ENCODE peak calls at places on chromosomes 7 and 10, in four cellular contexts. L is AG04450, F is astrocyte of the cerebellum, Q is MG63. B is an unnamed sample.

GRCh38 chr10:86876748-86877147 is 80.7 kb downstream of the MMRN2 start:
- DNase-seq in L (no peak), F (no peak), Q (no peak), B (no peak)

GRCh38 chr10:63614371-63614891 is 93.2 kb downstream of the REEP3 start:
- DNase-seq in Q (no peak), L (no peak), F (no peak), B (peak)

GRCh38 chr10:7411671-7412481 is 1.0 kb upstream of the SFMBT2 start:
- DNase-seq in L (no peak), F (no peak), Q (no peak), B (no peak)

GRCh38 chr10:59508296-59508695 is 145.9 kb upstream of the FAM13C start:
- DNase-seq in F (no peak), L (no peak), Q (peak), B (no peak)

GRCh38 chr7:66921918-66922486 is 977 bp downstream of the TMEM248 start:
- DNase-seq in F (no peak), L (no peak), Q (no peak), B (peak)

GRCh38 chr10:73529089-73529832 is 33.4 kb upstream of the PPP3CB start:
- DNase-seq in Q (peak), F (peak), L (peak), B (peak)

GRCh38 chr7:144517762-144518161 is 114.3 kb upstream of the NOBOX start:
- DNase-seq in Q (no peak), L (no peak), F (no peak), B (no peak)

GRCh38 chr7:17725761-17726160 is 214.5 kb downstream of the SNX13 start:
- DNase-seq in F (no peak), Q (no peak), L (no peak), B (peak)

GRCh38 chr7:138890782-138891445 is 90.3 kb downstream of the KIAA1549 start:
- DNase-seq in L (no peak), F (no peak), Q (no peak), B (peak)

DNA sequence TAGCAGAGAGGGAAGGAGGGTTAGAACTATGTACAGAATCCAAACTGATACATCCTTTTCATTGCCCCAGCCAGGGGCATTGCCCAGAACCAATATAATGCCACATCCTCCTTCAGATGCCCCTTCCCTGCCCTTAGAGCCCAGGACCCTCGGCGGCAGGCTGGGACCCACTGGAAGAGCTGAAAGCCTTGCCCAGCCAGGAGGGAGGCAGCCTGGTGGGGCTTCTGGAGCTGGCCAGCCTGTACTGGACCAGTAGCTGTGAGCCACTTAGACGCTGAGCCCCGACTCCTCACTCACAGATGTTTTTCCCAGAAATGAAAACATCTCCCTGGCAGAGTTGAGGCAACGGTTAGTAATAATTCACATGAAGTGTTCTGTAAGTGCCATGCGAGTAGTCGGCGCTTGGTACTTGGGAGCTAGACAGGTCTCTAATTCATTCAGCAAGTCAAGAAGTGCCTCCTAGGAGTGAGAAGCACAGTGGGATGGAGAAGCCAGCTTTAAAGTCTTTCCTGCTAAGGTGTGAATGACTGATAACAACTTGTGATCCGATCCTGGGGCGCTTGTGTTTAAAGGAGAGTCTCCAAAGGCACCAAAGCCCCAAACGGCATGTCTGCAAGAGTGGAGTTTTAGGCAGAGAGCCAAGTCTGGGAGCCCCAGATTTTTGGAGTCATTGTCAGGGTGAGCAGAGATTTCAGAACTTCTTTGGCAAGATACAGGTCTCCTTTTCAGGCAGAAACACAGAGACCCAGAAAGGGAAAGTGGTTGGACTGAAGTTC is 9.8 kb downstream of the VSIR start:
- DNase-seq in L (no peak), F (no peak), Q (no peak), B (no peak)
- H3K4me3 ChIP-seq in L (no peak), F (no peak), Q (no peak), B (no peak)

GRCh38 chr7:131071786-131072504 is 255.7 kb upstream of the MKLN1 start:
- DNase-seq in Q (peak), F (peak), L (no peak), B (no peak)
- H3K4me3 ChIP-seq in Q (peak), F (peak), L (no peak), B (no peak)

GRCh38 chr7:90597879-90598278 is 1.8 kb downstream of the CDK14 start:
- DNase-seq in L (no peak), Q (no peak), F (no peak), B (no peak)

GRCh38 chr7:90599038-90599437 is 2.9 kb downstream of the CDK14 start:
- DNase-seq in Q (peak), L (no peak), F (no peak), B (no peak)

GRCh38 chr7:90596745-90597526 is 815 bp downstream of the CDK14 start:
- DNase-seq in L (no peak), Q (peak), F (no peak), B (no peak)

GRCh38 chr7:90595801-90596683 is at the start of gene CDK14:
- DNase-seq in Q (peak), F (peak), L (no peak), B (no peak)

GRCh38 chr7:90597527-90597871 is 1.4 kb downstream of the CDK14 start:
- DNase-seq in Q (no peak), L (no peak), F (no peak), B (no peak)
- H3K4me3 ChIP-seq in Q (peak), L (peak), F (peak), B (peak)

DNA sequence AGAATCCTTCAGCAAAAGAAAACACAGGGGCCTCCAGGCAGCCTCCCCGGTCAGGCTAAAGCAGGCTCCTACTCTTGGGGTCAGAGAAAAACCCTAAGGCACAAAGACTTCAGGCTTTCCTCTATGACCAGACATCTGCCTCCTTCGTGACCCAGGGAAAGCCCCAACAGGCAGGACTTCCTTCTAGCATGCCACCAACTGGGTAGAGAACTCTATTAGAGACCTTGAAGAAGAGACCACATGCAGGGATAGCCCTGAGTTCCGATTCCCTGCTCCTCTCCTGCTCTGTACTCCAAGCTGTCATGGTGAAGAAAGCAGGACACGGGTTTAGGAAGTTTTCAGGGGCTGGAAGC is 1.3 kb downstream of the TRPV6 start:
- DNase-seq in L (no peak), Q (no peak), F (no peak), B (no peak)
- H3K4me3 ChIP-seq in L (no peak), Q (no peak), F (no peak), B (no peak)

B was measured in skeletal muscle cell.